ENCODE peak calls at places on chromosomes 5 and 9, in ten cellular contexts. H, U, S, Y, L, P, O, V, E and Q are unnamed samples. For H3K27me3, the result is how much of the 10 kb centered on the place peaks cover.

GRCh38 chr5:28397502-28397941 is 1359.1 kb upstream of the CDH9 start:
- DNase-seq in H (no peak), U (peak), S (no peak), Y (no peak), L (no peak), P (no peak), O (no peak), V (no peak), E (no peak), Q (no peak)

GRCh38 chr5:132072508-132072907 is 1.1 kb upstream of the CSF2 start:
- DNase-seq in H (no peak), U (no peak), S (no peak), Y (no peak), L (no peak), P (no peak), O (no peak), V (no peak), E (peak), Q (no peak)

GRCh38 chr9:33375238-33375840 is 27.0 kb downstream of the AQP7 start:
- DNase-seq in H (no peak), U (no peak), S (no peak), Y (peak), L (peak), P (peak), O (no peak), V (no peak), E (no peak), Q (no peak)

GRCh38 chr9:16039988-16040761 is 487.3 kb downstream of the CCDC171 start:
- DNase-seq in H (peak), U (no peak), S (peak), Y (peak), L (no peak), P (no peak), O (no peak), V (no peak), E (no peak), Q (no peak)

GRCh38 chr9:2962471-2963172 is 118.7 kb upstream of the PUM3 start:
- DNase-seq in H (no peak), U (peak), S (no peak), Y (no peak), L (no peak), P (no peak), O (no peak), V (no peak), E (no peak), Q (no peak)

GRCh38 chr9:17859228-17859627 is 280.4 kb downstream of the SH3GL2 start:
- DNase-seq in H (no peak), U (no peak), S (no peak), Y (no peak), L (no peak), P (no peak), O (no peak), V (no peak), E (no peak), Q (no peak)

GRCh38 chr5:63555874-63556273 is 406.4 kb downstream of the HTR1A start:
- DNase-seq in H (no peak), U (peak), S (no peak), Y (no peak), L (no peak), P (no peak), O (no peak), V (no peak), E (no peak), Q (no peak)

GRCh38 chr5:145792840-145793239 is 42.3 kb downstream of the PRELID2 start:
- DNase-seq in H (no peak), U (no peak), S (no peak), Y (peak), L (no peak), P (no peak), O (no peak), V (no peak), E (no peak), Q (no peak)

GRCh38 chr9:125529589-125530515 is 177.2 kb downstream of the MAPKAP1 start:
- DNase-seq in H (no peak), U (no peak), S (no peak), Y (peak), L (no peak), P (no peak), O (no peak), V (no peak), E (no peak), Q (no peak)

GRCh38 chr9:134957165-134957944 is 39.6 kb upstream of the FCN1 start:
- DNase-seq in H (no peak), U (no peak), S (no peak), Y (no peak), L (peak), P (peak), O (no peak), V (no peak), E (no peak), Q (no peak)

GRCh38 chr5:173315495-173316352 is 12.5 kb downstream of the STC2 start:
- DNase-seq in H (peak), U (peak), S (peak), Y (peak), L (peak), P (peak), O (no peak), V (peak), E (no peak), Q (no peak)

GRCh38 chr9:87707805-87708500 is 18.0 kb upstream of the CTSL start:
- DNase-seq in H (no peak), U (no peak), S (no peak), Y (no peak), L (no peak), P (no peak), O (no peak), V (no peak), E (no peak), Q (no peak)

GRCh38 chr5:157328277-157328912 is 62.5 kb downstream of the CYFIP2 start:
- DNase-seq in H (peak), U (peak), S (peak), Y (peak), L (no peak), P (peak), O (peak), V (peak), E (peak), Q (peak)

GRCh38 chr9:70954126-70954525 is 167.3 kb downstream of the TRPM3 start:
- DNase-seq in H (peak), U (peak), S (no peak), Y (peak), L (no peak), P (no peak), O (no peak), V (peak), E (no peak), Q (no peak)

GRCh38 chr5:76483433-76483832 is 80.3 kb downstream of the IQGAP2 start:
- DNase-seq in H (no peak), U (no peak), S (no peak), Y (peak), L (no peak), P (no peak), O (no peak), V (no peak), E (no peak), Q (no peak)

GRCh38 chr9:131837316-131837715 is 97.4 kb upstream of the RAPGEF1 start:
- DNase-seq in H (no peak), U (no peak), S (no peak), Y (peak), L (no peak), P (no peak), O (peak), V (no peak), E (no peak), Q (peak)

GRCh38 chr5:132012385-132013005 is 1.0 kb upstream of the ACSL6 start:
- DNase-seq in H (peak), U (no peak), S (peak), Y (peak), L (peak), P (peak), O (peak), V (no peak), E (peak), Q (peak)

GRCh38 chr5:138466900-138467710 is 1.8 kb downstream of the EGR1 start:
- DNase-seq in H (no peak), U (no peak), S (no peak), Y (no peak), L (no peak), P (peak), O (no peak), V (peak), E (no peak), Q (peak)

GRCh38 chr5:74185599-74185998 is 454.9 kb downstream of the ENC1 start:
- DNase-seq in H (no peak), U (no peak), S (no peak), Y (no peak), L (no peak), P (no peak), O (no peak), V (no peak), E (no peak), Q (no peak)

GRCh38 chr5:54900906-54901725 is 84.3 kb downstream of the ESM1 start:
- DNase-seq in H (no peak), U (no peak), S (peak), Y (no peak), L (peak), P (no peak), O (no peak), V (no peak), E (peak), Q (peak)

GRCh38 chr9:75001719-75002421 is 26.2 kb downstream of the CARNMT1 start:
- DNase-seq in H (no peak), U (peak), S (no peak), Y (peak), L (no peak), P (no peak), O (no peak), V (peak), E (no peak), Q (no peak)

GRCh38 chr5:35852084-35852734 is 4.5 kb upstream of the IL7R start:
- DNase-seq in H (peak), U (no peak), S (no peak), Y (no peak), L (no peak), P (no peak), O (no peak), V (no peak), E (no peak), Q (no peak)

GRCh38 chr5:83227611-83228010 is 150.3 kb downstream of the XRCC4 start:
- DNase-seq in H (no peak), U (peak), S (no peak), Y (no peak), L (no peak), P (no peak), O (no peak), V (no peak), E (no peak), Q (no peak)

GRCh38 chr5:172758077-172758835 is 12.7 kb downstream of the DUSP1 start:
- DNase-seq in H (peak), U (no peak), S (no peak), Y (peak), L (peak), P (peak), O (no peak), V (peak), E (no peak), Q (no peak)

GRCh38 chr5:103505581-103506305 is 56.8 kb downstream of the NUDT12 start:
- DNase-seq in H (no peak), U (peak), S (no peak), Y (no peak), L (no peak), P (no peak), O (no peak), V (no peak), E (no peak), Q (no peak)

GRCh38 chr5:31671339-31671741 is 32.4 kb downstream of the PDZD2 start:
- DNase-seq in H (no peak), U (no peak), S (peak), Y (no peak), L (no peak), P (no peak), O (peak), V (no peak), E (no peak), Q (no peak)

GRCh38 chr5:119333421-119333851 is 22.4 kb upstream of the TNFAIP8 start:
- DNase-seq in H (no peak), U (peak), S (no peak), Y (no peak), L (no peak), P (no peak), O (no peak), V (no peak), E (no peak), Q (no peak)

GRCh38 chr5:127909078-127909477 is 174.5 kb upstream of the SLC12A2 start:
- DNase-seq in H (no peak), U (no peak), S (no peak), Y (peak), L (no peak), P (no peak), O (no peak), V (peak), E (no peak), Q (no peak)

GRCh38 chr9:127154390-127155191 is 32.2 kb upstream of the ANGPTL2 start:
- DNase-seq in H (no peak), U (no peak), S (peak), Y (no peak), L (peak), P (no peak), O (peak), V (no peak), E (peak), Q (peak)

GRCh38 chr9:130846487-130847305 is 11.6 kb downstream of the ABL1 start:
- DNase-seq in H (peak), U (no peak), S (peak), Y (no peak), L (no peak), P (peak), O (peak), V (no peak), E (no peak), Q (peak)

GRCh38 chr5:158858011-158858410 is 241.7 kb downstream of the EBF1 start:
- DNase-seq in H (no peak), U (no peak), S (no peak), Y (peak), L (no peak), P (no peak), O (no peak), V (no peak), E (no peak), Q (no peak)

GRCh38 chr5:173202266-173202875 is 32.6 kb downstream of the NKX2-5 start:
- DNase-seq in H (no peak), U (no peak), S (no peak), Y (no peak), L (no peak), P (no peak), O (no peak), V (no peak), E (no peak), Q (no peak)

GRCh38 chr9:37104183-37104889 is 16.0 kb upstream of the ZCCHC7 start:
- DNase-seq in H (no peak), U (peak), S (no peak), Y (no peak), L (no peak), P (no peak), O (no peak), V (peak), E (no peak), Q (no peak)

GRCh38 chr5:164306662-164307061 is 801.2 kb downstream of the MAT2B start:
- DNase-seq in H (no peak), U (no peak), S (no peak), Y (no peak), L (no peak), P (no peak), O (no peak), V (no peak), E (no peak), Q (no peak)

GRCh38 chr5:378301-378891 is 56.9 kb downstream of the AHRR start:
- DNase-seq in H (peak), U (no peak), S (no peak), Y (no peak), L (peak), P (peak), O (no peak), V (no peak), E (no peak), Q (no peak)

GRCh38 chr5:146860213-146860891 is 18.2 kb downstream of the PPP2R2B start:
- DNase-seq in H (no peak), U (no peak), S (no peak), Y (no peak), L (no peak), P (no peak), O (no peak), V (peak), E (no peak), Q (no peak)

GRCh38 chr9:116605904-116606341 is 81.2 kb upstream of the TRIM32 start:
- DNase-seq in H (no peak), U (no peak), S (no peak), Y (peak), L (peak), P (no peak), O (peak), V (no peak), E (no peak), Q (no peak)

DNA sequence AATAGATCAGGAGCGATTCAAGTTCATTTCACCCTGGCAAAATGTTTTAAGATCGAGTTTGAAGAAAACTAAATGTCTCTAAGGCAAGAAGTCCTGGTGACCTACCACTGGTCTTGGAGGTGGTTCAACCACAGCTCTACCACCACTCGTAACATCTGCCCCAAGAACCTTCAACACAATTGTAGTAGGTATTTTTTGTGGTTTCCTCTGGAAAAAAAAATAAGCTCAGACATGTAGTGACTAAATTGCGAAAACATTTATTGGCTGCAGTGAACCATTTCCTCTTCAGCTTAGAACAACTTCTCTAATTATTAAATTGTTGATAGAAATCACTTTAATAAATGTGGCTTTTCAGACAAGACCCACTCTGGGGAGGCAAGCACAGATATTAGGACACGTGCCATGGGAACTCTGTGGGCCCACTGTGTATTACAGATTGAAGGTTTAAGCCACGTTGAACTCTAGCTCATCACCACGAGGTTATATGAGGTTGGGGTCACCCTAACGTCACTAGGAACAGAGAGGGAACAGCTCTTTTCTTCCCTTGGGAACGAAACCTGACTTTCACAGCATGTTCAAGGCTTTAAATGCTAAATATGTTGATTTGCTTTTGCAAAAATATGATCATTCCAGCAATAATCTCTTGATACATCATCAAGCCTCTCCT is 142.9 kb downstream of the HSD17B3 start:
- DNase-seq in H (no peak), U (no peak), S (no peak), Y (no peak), L (no peak), P (no peak), O (no peak), V (no peak), E (no peak), Q (no peak)
- H3K27me3 ChIP-seq in H (under half), U (under half), S (under half), Y (under half), L (under half), P (under half), O (under half), V (under half), E (under half), Q (under half)

GRCh38 chr5:37838933-37839341 is 904 bp downstream of the GDNF start:
- DNase-seq in H (no peak), U (no peak), S (no peak), Y (peak), L (no peak), P (no peak), O (no peak), V (no peak), E (no peak), Q (no peak)
- H3K27me3 ChIP-seq in H (under half), U (under half), S (under half), Y (half or more), L (half or more), P (half or more), O (half or more), V (under half), E (half or more), Q (half or more)

GRCh38 chr5:174724484-174725260 is at the start of gene MSX2:
- DNase-seq in H (peak), U (peak), S (peak), Y (peak), L (peak), P (peak), O (peak), V (no peak), E (peak), Q (peak)
- H3K27me3 ChIP-seq in H (half or more), U (under half), S (under half), Y (half or more), L (half or more), P (half or more), O (half or more), V (half or more), E (half or more), Q (half or more)

DNA sequence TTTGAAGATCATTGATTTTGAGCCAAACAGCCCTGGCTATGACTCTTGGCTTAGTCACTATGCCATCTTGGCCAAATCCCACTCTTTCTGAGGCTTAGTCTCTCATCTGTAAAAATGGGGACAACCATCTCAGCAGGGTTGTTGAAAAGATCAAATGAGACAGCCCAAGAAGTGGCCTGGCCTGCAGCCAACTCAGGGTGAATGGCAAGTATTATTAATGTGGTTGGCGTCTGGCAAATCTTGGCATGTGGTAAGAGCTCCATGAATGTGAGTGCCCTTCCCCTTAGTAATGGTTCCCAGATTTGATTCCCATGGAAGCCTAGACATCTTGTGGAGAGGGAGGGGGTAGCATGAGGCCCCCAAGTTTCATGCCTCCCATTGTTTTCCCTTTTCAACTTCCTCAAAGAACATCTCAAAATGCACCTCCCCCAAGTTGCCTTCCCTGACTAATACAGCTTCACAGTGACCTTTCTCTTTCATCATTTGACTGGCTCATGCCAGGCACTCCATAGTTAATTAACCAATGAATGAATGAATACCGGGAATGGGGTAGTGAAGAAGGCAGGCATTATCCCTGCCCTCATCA is 11.8 kb upstream of the TGFBI start:
- DNase-seq in H (peak), U (peak), S (no peak), Y (no peak), L (no peak), P (no peak), O (no peak), V (peak), E (no peak), Q (no peak)
- H3K27me3 ChIP-seq in H (under half), U (under half), S (under half), Y (under half), L (under half), P (under half), O (under half), V (under half), E (under half), Q (under half)

DNA sequence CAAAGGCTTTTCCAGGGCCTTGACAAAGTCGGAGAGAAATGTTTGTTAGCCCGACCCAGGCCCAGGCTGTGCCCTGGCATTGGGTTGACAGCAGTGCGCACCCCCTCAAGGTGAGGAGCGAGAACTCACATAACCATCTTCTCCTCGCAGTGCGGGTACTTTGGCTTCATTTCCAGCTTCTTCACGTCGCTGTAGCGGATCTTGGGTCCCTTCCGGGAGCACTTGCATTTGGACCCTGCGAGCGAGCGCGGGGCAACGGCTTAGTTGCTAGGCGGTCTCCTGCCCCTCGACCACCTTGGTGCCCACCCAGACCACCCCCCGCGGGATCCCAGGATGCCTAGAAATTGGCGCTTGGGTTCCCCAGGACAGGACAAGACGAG is 496 bp downstream of the CXCL14 start:
- DNase-seq in H (no peak), U (no peak), S (no peak), Y (peak), L (no peak), P (no peak), O (no peak), V (no peak), E (no peak), Q (no peak)
- H3K27me3 ChIP-seq in H (half or more), U (half or more), S (under half), Y (half or more), L (under half), P (half or more), O (half or more), V (half or more), E (half or more), Q (half or more)

GRCh38 chr9:133649194-133649593 is 13.0 kb downstream of the DBH start:
- DNase-seq in H (no peak), U (no peak), S (no peak), Y (no peak), L (no peak), P (no peak), O (no peak), V (no peak), E (no peak), Q (no peak)

GRCh38 chr9:133647148-133647547 is 11.0 kb downstream of the DBH start:
- DNase-seq in H (no peak), U (no peak), S (no peak), Y (no peak), L (no peak), P (no peak), O (no peak), V (no peak), E (no peak), Q (no peak)

GRCh38 chr9:133647765-133648469 is 11.8 kb downstream of the DBH start:
- DNase-seq in H (no peak), U (no peak), S (no peak), Y (no peak), L (no peak), P (no peak), O (no peak), V (no peak), E (no peak), Q (no peak)

GRCh38 chr9:133653638-133654037 is 17.5 kb downstream of the DBH start:
- DNase-seq in H (no peak), U (no peak), S (no peak), Y (no peak), L (no peak), P (no peak), O (no peak), V (no peak), E (no peak), Q (no peak)

GRCh38 chr9:133650026-133650425 is 13.9 kb downstream of the DBH start:
- DNase-seq in H (no peak), U (no peak), S (no peak), Y (no peak), L (no peak), P (no peak), O (no peak), V (no peak), E (no peak), Q (no peak)
- H3K27me3 ChIP-seq in H (under half), U (under half), S (under half), Y (under half), L (half or more), P (under half), O (under half), V (half or more), E (half or more), Q (half or more)